ENCODE peak calls at places on chromosomes 6 and 20, in eight cellular contexts. Y is activated CD4-positive, alpha-beta T cell treated with anti-CD3 and anti-CD28 coated beads, Interleukin-2, amount 50 U/mL, for 1 hour; S is stimulated activated CD4-positive, alpha-beta T cell treated with anti-CD3 and anti-CD28 coated beads, Interleukin-4, amount 100 ng/mL, for 4 hours; H is activated T-cell treated with anti-CD3 and anti-CD28 coated beads, Interleukin-2, amount 50 U/mL, for 72 hours; N is head of caudate nucleus; D is activated naive CD8-positive, alpha-beta T cell treated with anti-CD3 and anti-CD28 coated beads, Interleukin-2, amount 50 U/mL, for 24 hours; J is mesothelial cell of epicardium; K is pancreas. P is an unnamed sample.

GRCh38 chr20:1015181-1015580 is 13.1 kb upstream of the RSPO4 start:
- DNase-seq in N (no peak), D (no peak), K (no peak), H (no peak), S (no peak), Y (no peak), J (no peak), P (no peak)

GRCh38 chr6:47112311-47112710 is 70.2 kb upstream of the ADGRF1 start:
- DNase-seq in K (no peak), S (no peak), Y (no peak), N (no peak), D (no peak), J (no peak), H (no peak), P (no peak)

GRCh38 chr6:109076421-109076820 is 18.2 kb downstream of the SESN1 start:
- DNase-seq in J (no peak), N (no peak), K (no peak), Y (no peak), D (no peak), H (no peak), S (no peak), P (no peak)

GRCh38 chr6:20497200-20497820 is 36.9 kb upstream of the CDKAL1 start:
- DNase-seq in S (no peak), H (no peak), J (no peak), K (no peak), N (no peak), D (no peak), Y (no peak), P (no peak)

GRCh38 chr6:73579851-73580246 is 59.0 kb upstream of the EEF1A1 start:
- DNase-seq in Y (no peak), K (peak), S (no peak), J (no peak), H (no peak), D (no peak), N (no peak), P (no peak)

GRCh38 chr20:57260065-57260958 is 6.1 kb downstream of the BMP7 start:
- DNase-seq in Y (no peak), N (no peak), J (no peak), S (no peak), D (no peak), H (no peak), K (no peak), P (no peak)

GRCh38 chr6:39276379-39276995 is 37.7 kb downstream of the KCNK17 start:
- DNase-seq in N (no peak), H (no peak), J (no peak), Y (no peak), K (no peak), S (no peak), D (no peak), P (no peak)

GRCh38 chr20:32574296-32575226 is 10.6 kb downstream of the NOL4L start:
- DNase-seq in H (peak), J (no peak), N (peak), D (peak), S (peak), Y (no peak), K (no peak), P (no peak)

GRCh38 chr6:169164451-169164850 is 89.2 kb downstream of the THBS2 start:
- DNase-seq in J (no peak), Y (no peak), N (no peak), H (no peak), D (no peak), K (no peak), S (no peak), P (no peak)

GRCh38 chr6:125584468-125584939 is 164.9 kb upstream of the HEY2 start:
- DNase-seq in Y (no peak), D (no peak), K (no peak), J (no peak), N (peak), H (no peak), S (no peak), P (no peak)

GRCh38 chr20:62475027-62475818 is 572 bp downstream of the GATA5 start:
- DNase-seq in N (no peak), Y (no peak), K (no peak), J (no peak), D (no peak), S (no peak), H (no peak), P (no peak)